ENCODE peak calls at places on chromosomes 1 and 21, in seven cellular contexts. W, O, G, S, Z, V and E are unnamed samples.

GRCh38 chr21:40575983-40576382 is 271.0 kb downstream of the DSCAM start:
- DNase-seq in O (no peak), G (no peak), S (no peak), V (no peak), Z (no peak), W (no peak), E (no peak)

GRCh38 chr1:179230251-179230650 is 774 bp upstream of the ABL2 start:
- DNase-seq in V (no peak), O (peak), G (no peak), Z (no peak), S (no peak), W (no peak), E (no peak)

GRCh38 chr1:234515821-234516241 is 36.9 kb upstream of the TARBP1 start:
- DNase-seq in W (no peak), G (no peak), O (peak), V (no peak), S (no peak), Z (no peak), E (no peak)

GRCh38 chr1:151837841-151838490 is 1.7 kb downstream of the C2CD4D start:
- DNase-seq in W (no peak), O (no peak), Z (no peak), V (no peak), G (peak), S (no peak), E (no peak)

GRCh38 chr1:153532769-153533599 is 2.8 kb downstream of the S100A6 start:
- DNase-seq in W (peak), S (peak), G (peak), Z (peak), V (peak), O (peak), E (peak)

GRCh38 chr21:18153063-18153462 is 91.6 kb upstream of the CHODL start:
- DNase-seq in Z (no peak), G (no peak), V (peak), W (no peak), O (no peak), S (no peak), E (no peak)

GRCh38 chr1:187513190-187513589 is 684.4 kb downstream of the PLA2G4A start:
- DNase-seq in Z (no peak), W (no peak), V (no peak), O (peak), G (no peak), S (no peak), E (no peak)

GRCh38 chr1:2232255-2232915 is 4.3 kb downstream of the SKI start:
- DNase-seq in V (peak), S (no peak), W (no peak), O (no peak), G (no peak), Z (peak), E (no peak)

GRCh38 chr1:52002038-52002917 is 11.8 kb upstream of the RAB3B start:
- DNase-seq in Z (no peak), W (peak), G (peak), S (peak), O (peak), V (peak), E (peak)

GRCh38 chr1:25651036-25651640 is 34.5 kb downstream of the MAN1C1 start:
- DNase-seq in W (no peak), O (no peak), S (no peak), V (no peak), Z (peak), G (no peak), E (no peak)

DNA sequence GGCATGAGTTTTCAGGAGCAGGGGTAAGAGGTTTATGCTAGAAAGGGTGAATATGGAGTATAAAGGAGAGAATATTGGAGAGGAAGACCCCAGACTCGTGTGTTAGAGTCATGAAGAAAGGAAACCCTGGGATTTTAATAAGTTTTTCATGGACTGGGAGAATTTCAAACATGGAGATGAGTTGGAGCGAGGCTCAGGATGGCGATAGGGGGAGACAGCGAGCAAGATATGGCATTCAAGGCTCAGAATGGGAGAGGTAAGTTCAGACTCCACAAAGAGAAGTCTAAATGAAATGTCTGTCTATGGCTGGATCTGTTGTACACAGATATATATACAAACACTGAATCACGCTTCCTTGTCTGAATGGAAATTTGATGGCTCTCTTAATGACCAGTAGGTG is 92.5 kb downstream of the LRRC40 start:
- DNase-seq in V (no peak), W (no peak), G (no peak), S (no peak), Z (no peak), O (no peak), E (no peak)
- TF ChIP-seq CTCF in V (no peak), W (no peak), G (peak), S (no peak), Z (no peak), O (no peak), E (no peak)

GRCh38 chr1:42476605-42477004 is 13.5 kb downstream of the CCDC30 start:
- DNase-seq in O (no peak), S (no peak), Z (no peak), V (no peak), W (no peak), G (no peak), E (no peak)

GRCh38 chr1:42477775-42478174 is 14.7 kb downstream of the CCDC30 start:
- DNase-seq in S (no peak), W (no peak), Z (no peak), V (no peak), G (no peak), O (no peak), E (no peak)

GRCh38 chr1:42480921-42481320 is 17.8 kb downstream of the CCDC30 start:
- DNase-seq in W (no peak), O (peak), Z (no peak), S (no peak), V (no peak), G (no peak), E (no peak)

GRCh38 chr1:42482635-42483153 is 19.6 kb downstream of the CCDC30 start:
- DNase-seq in W (no peak), Z (no peak), S (no peak), G (no peak), V (no peak), O (no peak), E (no peak)

GRCh38 chr1:42479621-42480020 is 16.5 kb downstream of the CCDC30 start:
- DNase-seq in S (no peak), O (peak), W (no peak), Z (no peak), V (no peak), G (no peak), E (no peak)
- TF ChIP-seq CTCF in S (no peak), O (no peak), W (no peak), Z (no peak), V (no peak), G (no peak), E (no peak)

GRCh38 chr1:246067432-246068021 is 439.6 kb downstream of the SMYD3 start:
- DNase-seq in O (no peak), W (no peak), Z (no peak), V (no peak), G (peak), S (peak), E (no peak)

GRCh38 chr1:246069581-246069980 is 437.5 kb downstream of the SMYD3 start:
- DNase-seq in S (no peak), W (no peak), G (no peak), V (no peak), O (no peak), Z (no peak), E (no peak)

GRCh38 chr1:246066553-246066952 is 440.5 kb downstream of the SMYD3 start:
- DNase-seq in Z (no peak), V (no peak), S (no peak), W (no peak), G (no peak), O (no peak), E (no peak)

GRCh38 chr1:246068619-246069509 is 438.2 kb downstream of the SMYD3 start:
- DNase-seq in S (no peak), Z (no peak), G (no peak), O (peak), V (no peak), W (no peak), E (no peak)

GRCh38 chr1:246068113-246068512 is 439.0 kb downstream of the SMYD3 start:
- DNase-seq in V (no peak), Z (no peak), S (no peak), G (no peak), W (no peak), O (no peak), E (no peak)
- TF ChIP-seq CTCF in V (no peak), Z (no peak), S (no peak), G (no peak), W (no peak), O (no peak), E (no peak)

DNA sequence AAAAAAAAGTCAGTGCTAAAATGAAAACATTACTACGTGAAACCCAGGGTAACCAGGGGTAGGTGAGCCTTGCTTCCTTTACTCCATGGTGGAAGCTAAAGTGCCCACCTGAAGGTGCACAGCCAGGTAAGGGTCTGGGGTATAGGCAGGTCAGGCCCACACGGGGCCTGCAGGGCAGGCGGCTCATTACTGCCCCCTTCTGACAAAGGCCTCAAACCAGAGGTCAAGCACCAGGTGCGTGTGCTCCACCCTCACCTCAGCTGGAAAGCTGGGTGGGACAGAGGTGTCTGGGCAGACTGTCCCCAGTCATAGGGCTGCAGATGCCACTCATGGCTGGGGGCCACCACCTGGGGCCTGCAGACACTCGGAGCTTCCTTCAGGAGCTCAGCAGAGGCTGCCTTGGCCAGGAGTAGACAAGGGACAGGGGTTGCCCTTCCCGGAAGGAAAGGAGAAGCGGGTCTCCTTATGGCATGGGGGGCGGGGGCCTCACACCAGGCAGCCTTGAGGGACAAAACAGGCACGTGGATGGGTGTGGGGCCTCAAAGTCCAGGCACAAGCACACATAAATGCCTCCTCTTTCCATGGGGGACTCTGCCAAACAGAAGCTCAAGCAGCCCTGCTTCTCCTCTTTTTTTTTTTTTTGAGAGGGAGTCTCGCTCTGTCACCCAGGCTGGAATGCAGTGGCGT is 36.2 kb downstream of the ACOT7 start:
- DNase-seq in O (no peak), V (no peak), G (no peak), W (no peak), S (no peak), Z (no peak), E (no peak)
- TF ChIP-seq CTCF in O (peak), V (no peak), G (peak), W (no peak), S (peak), Z (no peak), E (no peak)

GRCh38 chr1:154951901-154952657 is 3.8 kb downstream of the PBXIP1 start:
- DNase-seq in W (no peak), V (no peak), Z (no peak), O (no peak), S (no peak), G (peak), E (no peak)
- TF ChIP-seq CTCF in W (no peak), V (no peak), Z (no peak), O (no peak), S (no peak), G (no peak), E (no peak)

GRCh38 chr1:23555949-23556640 is 3.2 kb downstream of the ID3 start:
- DNase-seq in V (no peak), S (peak), O (peak), W (no peak), G (no peak), Z (peak), E (no peak)

GRCh38 chr1:23555225-23555801 is 4.0 kb downstream of the ID3 start:
- DNase-seq in S (no peak), Z (no peak), V (peak), W (no peak), O (peak), G (no peak), E (no peak)

GRCh38 chr1:23553206-23553895 is 6.0 kb downstream of the ID3 start:
- DNase-seq in V (no peak), S (no peak), W (no peak), G (no peak), O (no peak), Z (no peak), E (no peak)

GRCh38 chr1:23553896-23554480 is 5.3 kb downstream of the ID3 start:
- DNase-seq in W (no peak), O (no peak), S (no peak), Z (no peak), V (peak), G (no peak), E (no peak)

GRCh38 chr1:23554481-23555224 is 4.6 kb downstream of the ID3 start:
- DNase-seq in Z (peak), O (peak), W (peak), V (peak), S (no peak), G (peak), E (peak)
- TF ChIP-seq CTCF in Z (no peak), O (peak), W (no peak), V (peak), S (peak), G (peak), E (no peak)

GRCh38 chr1:205739348-205740160 is 10.4 kb downstream of the NUCKS1 start:
- DNase-seq in G (no peak), W (no peak), O (peak), Z (no peak), V (no peak), S (peak), E (no peak)
- TF ChIP-seq CTCF in G (no peak), W (no peak), O (no peak), Z (no peak), V (no peak), S (no peak), E (no peak)